ENCODE peak calls at places on chromosomes 1 and 21, in eight cellular contexts. One of them, this sample, is unnamed.

GRCh38 chr1:204445860-204446412 is 34.3 kb upstream of the PPP1R15B start:
- DNase-seq in brain microvascular endothelial cell: peak
- DNase-seq in stomach: peak
- DNase-seq in suprapubic skin: no peak
- DNase-seq in psoas muscle: no peak
- DNase-seq in pancreas: peak
- DNase-seq in left ventricle myocardium inferior: no peak
- DNase-seq in HL-60: no peak
- DNase-seq in this sample: peak

GRCh38 chr1:3998086-3998485 is 98.0 kb upstream of the C1orf174 start:
- DNase-seq in HL-60: no peak
- DNase-seq in suprapubic skin: no peak
- DNase-seq in psoas muscle: no peak
- DNase-seq in stomach: no peak
- DNase-seq in brain microvascular endothelial cell: no peak
- DNase-seq in left ventricle myocardium inferior: no peak
- DNase-seq in pancreas: no peak
- DNase-seq in this sample: no peak

GRCh38 chr1:19309123-19309813 is 2.7 kb downstream of the AKR7A2 start:
- DNase-seq in suprapubic skin: no peak
- DNase-seq in pancreas: no peak
- DNase-seq in stomach: no peak
- DNase-seq in HL-60: no peak
- DNase-seq in brain microvascular endothelial cell: peak
- DNase-seq in psoas muscle: no peak
- DNase-seq in left ventricle myocardium inferior: no peak
- DNase-seq in this sample: no peak

GRCh38 chr1:110481968-110482623 is 31.1 kb downstream of the PROK1 start:
- DNase-seq in stomach: no peak
- DNase-seq in suprapubic skin: no peak
- DNase-seq in psoas muscle: no peak
- DNase-seq in HL-60: no peak
- DNase-seq in pancreas: no peak
- DNase-seq in brain microvascular endothelial cell: no peak
- DNase-seq in left ventricle myocardium inferior: no peak
- DNase-seq in this sample: no peak

GRCh38 chr1:87127581-87127980 is 201.1 kb upstream of the LMO4 start:
- DNase-seq in suprapubic skin: no peak
- DNase-seq in HL-60: no peak
- DNase-seq in pancreas: no peak
- DNase-seq in psoas muscle: no peak
- DNase-seq in brain microvascular endothelial cell: no peak
- DNase-seq in stomach: no peak
- DNase-seq in left ventricle myocardium inferior: no peak
- DNase-seq in this sample: no peak

GRCh38 chr21:43827015-43827611 is 37.7 kb downstream of the RRP1 start:
- DNase-seq in psoas muscle: peak
- DNase-seq in HL-60: no peak
- DNase-seq in stomach: no peak
- DNase-seq in left ventricle myocardium inferior: no peak
- DNase-seq in pancreas: no peak
- DNase-seq in brain microvascular endothelial cell: peak
- DNase-seq in suprapubic skin: no peak
- DNase-seq in this sample: no peak

GRCh38 chr21:34229361-34229760 is 134.4 kb upstream of the KCNE2 start:
- DNase-seq in left ventricle myocardium inferior: no peak
- DNase-seq in psoas muscle: no peak
- DNase-seq in HL-60: no peak
- DNase-seq in pancreas: no peak
- DNase-seq in stomach: no peak
- DNase-seq in brain microvascular endothelial cell: no peak
- DNase-seq in suprapubic skin: no peak
- DNase-seq in this sample: no peak

GRCh38 chr1:236063919-236064673 is 794 bp downstream of the NID1 start:
- DNase-seq in brain microvascular endothelial cell: peak
- DNase-seq in HL-60: no peak
- DNase-seq in pancreas: peak
- DNase-seq in left ventricle myocardium inferior: peak
- DNase-seq in stomach: peak
- DNase-seq in psoas muscle: peak
- DNase-seq in suprapubic skin: peak
- DNase-seq in this sample: peak

GRCh38 chr1:42743302-42744029 is 3.4 kb upstream of the CLDN19 start:
- DNase-seq in psoas muscle: no peak
- DNase-seq in brain microvascular endothelial cell: no peak
- DNase-seq in stomach: no peak
- DNase-seq in left ventricle myocardium inferior: no peak
- DNase-seq in suprapubic skin: peak
- DNase-seq in HL-60: no peak
- DNase-seq in pancreas: no peak
- DNase-seq in this sample: no peak

GRCh38 chr1:204828352-204828850 is 42.3 kb upstream of the NFASC start:
- DNase-seq in HL-60: no peak
- DNase-seq in brain microvascular endothelial cell: peak
- DNase-seq in pancreas: peak
- DNase-seq in suprapubic skin: no peak
- DNase-seq in left ventricle myocardium inferior: peak
- DNase-seq in stomach: peak
- DNase-seq in psoas muscle: peak
- DNase-seq in this sample: peak

GRCh38 chr1:97581614-97582051 is 339.2 kb downstream of the DPYD start:
- DNase-seq in suprapubic skin: no peak
- DNase-seq in HL-60: no peak
- DNase-seq in stomach: no peak
- DNase-seq in left ventricle myocardium inferior: no peak
- DNase-seq in pancreas: no peak
- DNase-seq in psoas muscle: no peak
- DNase-seq in brain microvascular endothelial cell: peak
- DNase-seq in this sample: no peak

GRCh38 chr21:23968008-23968407 is 1639.3 kb downstream of the MRPL39 start:
- DNase-seq in HL-60: no peak
- DNase-seq in stomach: no peak
- DNase-seq in pancreas: peak
- DNase-seq in suprapubic skin: no peak
- DNase-seq in brain microvascular endothelial cell: no peak
- DNase-seq in psoas muscle: no peak
- DNase-seq in left ventricle myocardium inferior: no peak
- DNase-seq in this sample: no peak

GRCh38 chr1:167904641-167905040 is 9.3 kb downstream of the ADCY10 start:
- DNase-seq in left ventricle myocardium inferior: no peak
- DNase-seq in psoas muscle: no peak
- DNase-seq in brain microvascular endothelial cell: peak
- DNase-seq in HL-60: no peak
- DNase-seq in suprapubic skin: no peak
- DNase-seq in stomach: no peak
- DNase-seq in pancreas: no peak
- DNase-seq in this sample: no peak

GRCh38 chr1:31617917-31618746 is 643 bp downstream of the HCRTR1 start:
- DNase-seq in brain microvascular endothelial cell: no peak
- DNase-seq in pancreas: no peak
- DNase-seq in suprapubic skin: peak
- DNase-seq in HL-60: no peak
- DNase-seq in stomach: peak
- DNase-seq in psoas muscle: peak
- DNase-seq in left ventricle myocardium inferior: peak
- DNase-seq in this sample: peak

GRCh38 chr1:114176366-114176765 is 22.7 kb upstream of the SYT6 start:
- DNase-seq in psoas muscle: no peak
- DNase-seq in left ventricle myocardium inferior: no peak
- DNase-seq in HL-60: no peak
- DNase-seq in suprapubic skin: no peak
- DNase-seq in stomach: no peak
- DNase-seq in pancreas: no peak
- DNase-seq in brain microvascular endothelial cell: no peak
- DNase-seq in this sample: no peak

GRCh38 chr1:51990478-51990965 is at the start of gene RAB3B:
- DNase-seq in suprapubic skin: no peak
- DNase-seq in stomach: peak
- DNase-seq in pancreas: peak
- DNase-seq in HL-60: peak
- DNase-seq in left ventricle myocardium inferior: peak
- DNase-seq in brain microvascular endothelial cell: peak
- DNase-seq in psoas muscle: peak
- DNase-seq in this sample: peak

GRCh38 chr1:47934243-47934805 is 62.9 kb downstream of the TRABD2B start:
- DNase-seq in psoas muscle: peak
- DNase-seq in suprapubic skin: peak
- DNase-seq in stomach: peak
- DNase-seq in brain microvascular endothelial cell: no peak
- DNase-seq in left ventricle myocardium inferior: peak
- DNase-seq in pancreas: peak
- DNase-seq in HL-60: no peak
- DNase-seq in this sample: peak

GRCh38 chr21:42561742-42562141 is 48.1 kb downstream of the SLC37A1 start:
- DNase-seq in HL-60: no peak
- DNase-seq in suprapubic skin: peak
- DNase-seq in left ventricle myocardium inferior: no peak
- DNase-seq in brain microvascular endothelial cell: no peak
- DNase-seq in stomach: no peak
- DNase-seq in psoas muscle: no peak
- DNase-seq in pancreas: no peak
- DNase-seq in this sample: peak

GRCh38 chr1:230891984-230892383 is 23.7 kb upstream of the C1orf198 start:
- DNase-seq in pancreas: no peak
- DNase-seq in brain microvascular endothelial cell: no peak
- DNase-seq in stomach: no peak
- DNase-seq in left ventricle myocardium inferior: no peak
- DNase-seq in suprapubic skin: no peak
- DNase-seq in psoas muscle: no peak
- DNase-seq in HL-60: no peak
- DNase-seq in this sample: no peak
- H3K4me3 ChIP-seq in pancreas: no peak
- H3K4me3 ChIP-seq in brain microvascular endothelial cell: no peak
- H3K4me3 ChIP-seq in stomach: no peak
- H3K4me3 ChIP-seq in left ventricle myocardium inferior: no peak
- H3K4me3 ChIP-seq in suprapubic skin: no peak
- H3K4me3 ChIP-seq in psoas muscle: no peak
- H3K4me3 ChIP-seq in HL-60: no peak
- H3K4me3 ChIP-seq in this sample: no peak

GRCh38 chr1:54486864-54487263 is 61.2 kb upstream of the ACOT11 start:
- DNase-seq in stomach: no peak
- DNase-seq in psoas muscle: no peak
- DNase-seq in brain microvascular endothelial cell: no peak
- DNase-seq in suprapubic skin: no peak
- DNase-seq in left ventricle myocardium inferior: no peak
- DNase-seq in HL-60: no peak
- DNase-seq in pancreas: no peak
- DNase-seq in this sample: peak
- H3K27ac ChIP-seq in stomach: peak
- H3K27ac ChIP-seq in psoas muscle: peak
- H3K27ac ChIP-seq in brain microvascular endothelial cell: no peak
- H3K27ac ChIP-seq in suprapubic skin: peak
- H3K27ac ChIP-seq in left ventricle myocardium inferior: peak
- H3K27ac ChIP-seq in HL-60: no peak
- H3K27ac ChIP-seq in pancreas: no peak
- H3K27ac ChIP-seq in this sample: no peak

GRCh38 chr1:90823686-90824085 is 106.6 kb upstream of the BARHL2 start:
- DNase-seq in psoas muscle: no peak
- DNase-seq in HL-60: no peak
- DNase-seq in pancreas: no peak
- DNase-seq in suprapubic skin: no peak
- DNase-seq in left ventricle myocardium inferior: no peak
- DNase-seq in brain microvascular endothelial cell: no peak
- DNase-seq in stomach: no peak
- DNase-seq in this sample: no peak

GRCh38 chr1:90820727-90821126 is 103.6 kb upstream of the BARHL2 start:
- DNase-seq in brain microvascular endothelial cell: no peak
- DNase-seq in HL-60: no peak
- DNase-seq in suprapubic skin: no peak
- DNase-seq in left ventricle myocardium inferior: no peak
- DNase-seq in pancreas: no peak
- DNase-seq in psoas muscle: no peak
- DNase-seq in stomach: no peak
- DNase-seq in this sample: no peak

GRCh38 chr1:90821793-90822359 is 104.8 kb upstream of the BARHL2 start:
- DNase-seq in left ventricle myocardium inferior: no peak
- DNase-seq in brain microvascular endothelial cell: no peak
- DNase-seq in HL-60: no peak
- DNase-seq in suprapubic skin: no peak
- DNase-seq in psoas muscle: no peak
- DNase-seq in stomach: no peak
- DNase-seq in pancreas: no peak
- DNase-seq in this sample: no peak

GRCh38 chr1:90824551-90824950 is 107.4 kb upstream of the BARHL2 start:
- DNase-seq in pancreas: no peak
- DNase-seq in HL-60: no peak
- DNase-seq in stomach: no peak
- DNase-seq in psoas muscle: no peak
- DNase-seq in suprapubic skin: no peak
- DNase-seq in left ventricle myocardium inferior: no peak
- DNase-seq in brain microvascular endothelial cell: no peak
- DNase-seq in this sample: no peak

GRCh38 chr1:90821152-90821792 is 104.2 kb upstream of the BARHL2 start:
- DNase-seq in pancreas: no peak
- DNase-seq in brain microvascular endothelial cell: no peak
- DNase-seq in suprapubic skin: no peak
- DNase-seq in stomach: no peak
- DNase-seq in left ventricle myocardium inferior: no peak
- DNase-seq in psoas muscle: no peak
- DNase-seq in HL-60: no peak
- DNase-seq in this sample: no peak
- H3K4me3 ChIP-seq in pancreas: no peak
- H3K4me3 ChIP-seq in brain microvascular endothelial cell: no peak
- H3K4me3 ChIP-seq in suprapubic skin: no peak
- H3K4me3 ChIP-seq in stomach: no peak
- H3K4me3 ChIP-seq in left ventricle myocardium inferior: no peak
- H3K4me3 ChIP-seq in psoas muscle: no peak
- H3K4me3 ChIP-seq in HL-60: no peak
- H3K4me3 ChIP-seq in this sample: no peak

GRCh38 chr1:16612332-16613172 is 812 bp downstream of the NBPF1 start:
- DNase-seq in pancreas: no peak
- DNase-seq in suprapubic skin: peak
- DNase-seq in psoas muscle: peak
- DNase-seq in brain microvascular endothelial cell: peak
- DNase-seq in stomach: peak
- DNase-seq in HL-60: no peak
- DNase-seq in left ventricle myocardium inferior: peak
- DNase-seq in this sample: peak
- H3K27ac ChIP-seq in pancreas: peak
- H3K27ac ChIP-seq in suprapubic skin: peak
- H3K27ac ChIP-seq in psoas muscle: peak
- H3K27ac ChIP-seq in brain microvascular endothelial cell: no peak
- H3K27ac ChIP-seq in stomach: peak
- H3K27ac ChIP-seq in HL-60: no peak
- H3K27ac ChIP-seq in left ventricle myocardium inferior: peak
- H3K27ac ChIP-seq in this sample: peak

GRCh38 chr1:7009741-7010525 is 224.7 kb downstream of the CAMTA1 start:
- DNase-seq in brain microvascular endothelial cell: no peak
- DNase-seq in psoas muscle: no peak
- DNase-seq in pancreas: no peak
- DNase-seq in HL-60: no peak
- DNase-seq in stomach: no peak
- DNase-seq in suprapubic skin: no peak
- DNase-seq in left ventricle myocardium inferior: no peak
- DNase-seq in this sample: no peak
- H3K4me3 ChIP-seq in brain microvascular endothelial cell: no peak
- H3K4me3 ChIP-seq in psoas muscle: no peak
- H3K4me3 ChIP-seq in pancreas: no peak
- H3K4me3 ChIP-seq in HL-60: no peak
- H3K4me3 ChIP-seq in stomach: no peak
- H3K4me3 ChIP-seq in suprapubic skin: no peak
- H3K4me3 ChIP-seq in left ventricle myocardium inferior: no peak
- H3K4me3 ChIP-seq in this sample: no peak